ENCODE peak calls at places on chromosome X, in eight cellular contexts. N is adrenal gland, H is stomach, A is K562, S is GM23338, W is heart right ventricle, O is left lung, P is Peyer's patch. D is an unnamed sample.

GRCh38 chrX:17527135-17527701 is 152.2 kb downstream of the NHS start:
- DNase-seq in P (no peak), H (peak; percentile 61), S (no peak), W (peak; percentile 44), A (no peak), O (peak; percentile 68), N (peak; percentile 79), D (no peak)

GRCh38 chrX:149950681-149951080 is 12.4 kb upstream of the EOLA2 start:
- DNase-seq in S (peak; percentile 20), H (no peak), A (peak; percentile 14), P (no peak), N (peak; percentile 24), W (peak; percentile 21), O (no peak), D (no peak)

GRCh38 chrX:106894978-106895452 is 8.1 kb downstream of the RIPPLY1 start:
- DNase-seq in O (peak; percentile 45), P (no peak), H (no peak), S (no peak), W (peak; percentile 7), N (peak; percentile 70), A (no peak), D (no peak)

GRCh38 chrX:21881881-21882574 is 26.2 kb downstream of the YY2 start:
- DNase-seq in P (no peak), W (no peak), A (no peak), O (no peak), N (no peak), H (no peak), S (no peak), D (no peak)

GRCh38 chrX:19721726-19722370 is 165.6 kb downstream of the SH3KBP1 start:
- DNase-seq in P (no peak), A (no peak), N (no peak), H (no peak), W (no peak), S (no peak), O (peak; percentile 57), D (no peak)

GRCh38 chrX:150200820-150201287 is 162.3 kb upstream of the MAMLD1 start:
- DNase-seq in S (no peak), A (peak; percentile 11), N (peak; percentile 90), H (no peak), P (no peak), W (no peak), O (peak; percentile 79), D (no peak)

GRCh38 chrX:18422325-18422724 is 3.1 kb upstream of the CDKL5 start:
- DNase-seq in P (no peak), H (no peak), N (no peak), S (no peak), W (no peak), O (no peak), A (no peak), D (no peak)

GRCh38 chrX:134139090-134139489 is 97.9 kb upstream of the CCDC160 start:
- DNase-seq in N (no peak), S (no peak), H (no peak), O (no peak), A (no peak), P (no peak), W (no peak), D (no peak)

GRCh38 chrX:77564824-77565223 is 117.6 kb downstream of the FGF16 start:
- DNase-seq in O (no peak), A (no peak), N (no peak), P (no peak), W (no peak), S (no peak), H (no peak), D (no peak)

GRCh38 chrX:112643721-112644120 is 36.0 kb downstream of the LHFPL1 start:
- DNase-seq in S (no peak), H (no peak), P (no peak), O (no peak), W (no peak), N (no peak), A (no peak), D (no peak)

GRCh38 chrX:40262641-40263560 is 165.1 kb upstream of the BCOR start:
- DNase-seq in W (no peak), N (peak; percentile 71), H (no peak), O (no peak), S (no peak), A (no peak), P (no peak), D (no peak)

GRCh38 chrX:110665636-110666035 is 130.0 kb downstream of the CHRDL1 start:
- DNase-seq in H (peak; percentile 28), P (no peak), N (peak; percentile 10), S (peak; percentile 69), O (peak; percentile 42), W (peak; percentile 10), A (peak; percentile 8), D (no peak)

GRCh38 chrX:47191331-47191730 is 2.3 kb upstream of the UBA1 start:
- DNase-seq in H (peak; percentile 47), O (no peak), W (no peak), S (peak; percentile 32), N (no peak), P (peak; percentile 47), A (no peak), D (peak; percentile 22)

GRCh38 chrX:46959101-46959500 is 46.9 kb downstream of the JADE3 start:
- DNase-seq in N (peak; percentile 52), W (no peak), S (no peak), P (no peak), H (no peak), A (no peak), O (no peak), D (no peak)

GRCh38 chrX:14030248-14030592 is 528 bp upstream of the GEMIN8 start:
- DNase-seq in W (no peak), H (no peak), P (no peak), O (no peak), A (no peak), S (no peak), N (no peak), D (no peak)

GRCh38 chrX:75968293-75968692 is 183.2 kb upstream of the MAGEE2 start:
- DNase-seq in A (no peak), N (no peak), P (no peak), O (no peak), W (no peak), H (peak; percentile 42), S (peak; percentile 39), D (no peak)

GRCh38 chrX:75963774-75964173 is 178.7 kb upstream of the MAGEE2 start:
- DNase-seq in H (no peak), A (peak; percentile 8), W (no peak), S (no peak), O (no peak), N (peak; percentile 16), P (no peak), D (no peak)
- TF ChIP-seq CTCF in H (no peak), A (no peak), W (no peak), S (no peak), O (no peak), N (no peak), P (no peak), D (no peak)

GRCh38 chrX:38282044-38282443 is 45.3 kb downstream of the RPGR start:
- DNase-seq in A (no peak), O (no peak), H (no peak), S (peak; percentile 30), W (peak; percentile 4), N (peak; percentile 16), P (no peak), D (no peak)

GRCh38 chrX:38285649-38286048 is 41.7 kb downstream of the RPGR start:
- DNase-seq in N (no peak), S (no peak), O (no peak), W (no peak), P (no peak), H (no peak), A (no peak), D (no peak)

DNA sequence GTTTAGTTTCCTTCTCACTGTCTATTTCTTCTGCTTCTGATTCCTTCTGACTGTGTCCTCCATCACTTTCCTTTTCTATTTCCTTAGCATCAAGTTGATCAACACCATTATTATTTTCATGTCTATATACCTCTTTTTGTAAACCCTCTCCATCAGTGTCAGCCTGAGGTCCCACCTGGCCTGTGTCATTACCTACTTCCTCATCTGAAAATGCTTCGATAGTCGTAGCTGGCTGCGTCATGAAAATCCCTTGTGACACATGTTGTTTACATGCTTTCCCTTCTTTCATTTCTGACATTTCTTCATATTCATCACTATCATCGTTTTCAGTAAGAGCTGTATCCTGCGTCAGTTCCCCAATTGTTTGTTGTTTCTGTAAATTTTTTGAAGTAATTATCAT is 39.6 kb downstream of the RPGR start:
- DNase-seq in S (no peak), W (no peak), N (no peak), A (no peak), P (no peak), O (no peak), H (no peak), D (no peak)
- H3K27ac ChIP-seq in S (no peak overlapping the region), W (no peak overlapping the region), N (no peak overlapping the region), A (no peak overlapping the region), P (no peak overlapping the region), O (no peak overlapping the region), H (no peak overlapping the region), D (no peak overlapping the region)

GRCh38 chrX:130117166-130117565 is 6.9 kb upstream of the ELF4 start:
- DNase-seq in A (no peak), W (no peak), O (no peak), N (no peak), P (no peak), H (no peak), S (no peak), D (no peak)
- TF ChIP-seq CTCF in A (peak; percentile 7), W (no peak), O (no peak), N (no peak), P (no peak), H (no peak), S (no peak), D (no peak)

GRCh38 chrX:30889147-30890125 is at the start of gene TAB3:
- DNase-seq in H (peak; percentile 96), S (peak; percentile 94), A (peak; percentile 91), O (peak; percentile 94), W (peak; percentile 93), P (peak; percentile 93), N (peak; percentile 96), D (peak; percentile 93)

GRCh38 chrX:30885136-30885535 is 3.9 kb downstream of the TAB3 start:
- DNase-seq in H (no peak), S (no peak), W (no peak), P (no peak), O (no peak), A (no peak), N (no peak), D (no peak)

GRCh38 chrX:30887721-30888120 is 1.3 kb downstream of the TAB3 start:
- DNase-seq in O (no peak), P (no peak), S (no peak), H (no peak), W (no peak), N (no peak), A (no peak), D (no peak)

GRCh38 chrX:30887288-30887687 is 1.8 kb downstream of the TAB3 start:
- DNase-seq in O (no peak), W (no peak), S (no peak), A (no peak), N (no peak), H (no peak), P (no peak), D (no peak)

DNA sequence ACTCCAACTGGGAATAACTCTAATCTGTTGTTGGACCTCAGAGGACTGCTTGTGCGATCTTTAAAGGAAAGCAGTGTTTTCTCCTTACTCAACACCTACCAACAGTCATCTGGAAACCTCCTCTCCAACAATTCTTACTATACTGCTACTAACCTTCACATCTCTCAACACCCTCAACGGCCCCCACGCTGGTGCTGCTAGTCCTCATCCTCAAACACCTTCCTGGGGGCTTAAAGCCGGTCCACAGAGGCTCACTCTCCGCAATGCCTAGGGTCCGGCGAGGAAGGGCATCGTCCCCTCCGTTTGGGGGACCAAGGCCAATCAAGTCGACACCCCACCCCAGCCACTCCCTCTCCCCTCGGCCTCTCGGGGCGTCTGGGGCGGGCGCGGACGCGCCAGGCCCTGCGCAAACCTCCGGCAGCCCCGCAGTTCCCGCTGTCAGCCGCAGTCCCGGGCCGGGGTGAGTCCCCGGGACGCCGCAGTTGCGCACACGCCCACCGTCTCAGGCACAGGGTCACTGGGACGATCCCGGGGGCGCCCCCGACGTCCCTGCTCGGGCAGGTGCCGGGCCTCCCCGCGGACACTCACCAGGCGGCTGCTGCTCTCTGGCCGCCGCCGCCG is 418 bp downstream of the TAB3 start:
- DNase-seq in H (no peak), S (peak; percentile 29), W (peak; percentile 3), N (no peak), A (no peak), P (no peak), O (peak; percentile 34), D (peak; percentile 2)
- H3K27ac ChIP-seq in H (peak overlapping the region; percentile 88), S (no peak overlapping the region), W (peak overlapping the region; percentile 89), N (peak overlapping the region; percentile 82), A (peak overlapping the region; percentile 81), P (peak overlapping the region; percentile 78), O (peak overlapping the region; percentile 73), D (no peak overlapping the region)

D was measured in CD4-positive, alpha-beta T cell.